ENCODE peak calls at places on chromosomes 1 and 21, in eight cellular contexts. Z is globus pallidus; Q is H4; B is activated T-helper 1 cell treated with anti-CD3 and anti-CD28 coated beads, Interleukin-2, amount 50 U/mL, for 16 hours; J is activated CD8-positive, alpha-beta memory T cell treated with anti-CD3 and anti-CD28 coated beads for 48 hours; D is A172; T is iPS-NIHi11; G is fibroblast of lung. N is an unnamed sample.

GRCh38 chr1:233945979-233946378 is 41.5 kb downstream of the SLC35F3 start:
- DNase-seq in D (no peak), J (no peak), Z (no peak), G (no peak), B (no peak), T (no peak), Q (no peak), N (no peak)

GRCh38 chr1:29383972-29384371 is 147.7 kb downstream of the PTPRU start:
- DNase-seq in B (no peak), T (no peak), G (peak; percentile 60), Z (no peak), J (no peak), D (peak; percentile 26), Q (peak; percentile 25), N (no peak)

GRCh38 chr1:7278045-7278444 is 492.8 kb downstream of the CAMTA1 start:
- DNase-seq in Q (no peak), G (no peak), J (no peak), Z (no peak), T (no peak), B (no peak), D (no peak), N (peak; percentile 17)

GRCh38 chr1:225828706-225829344 is 18.9 kb downstream of the EPHX1 start:
- DNase-seq in Q (no peak), B (no peak), D (no peak), T (no peak), Z (no peak), G (no peak), J (no peak), N (no peak)

GRCh38 chr1:37948841-37949240 is 2.0 kb upstream of the INPP5B start:
- DNase-seq in Z (no peak), G (no peak), D (no peak), B (no peak), Q (no peak), T (no peak), J (no peak), N (no peak)

GRCh38 chr1:76066390-76066789 is 8.2 kb upstream of the ST6GALNAC3 start:
- DNase-seq in B (no peak), Q (no peak), Z (no peak), D (peak; percentile 5), J (no peak), G (peak; percentile 51), T (no peak), N (no peak)

GRCh38 chr1:5640845-5641244 is 351.4 kb downstream of the NPHP4 start:
- DNase-seq in T (no peak), Q (no peak), Z (no peak), J (no peak), G (no peak), B (no peak), D (no peak), N (no peak)

GRCh38 chr1:217674330-217674729 is 43.2 kb downstream of the SPATA17 start:
- DNase-seq in Q (no peak), J (no peak), D (no peak), T (peak; percentile 7), G (no peak), B (no peak), Z (no peak), N (no peak)

GRCh38 chr1:203673550-203674411 is 47.1 kb downstream of the ATP2B4 start:
- DNase-seq in Q (peak; percentile 95), J (peak; percentile 25), T (peak; percentile 34), G (peak; percentile 94), Z (no peak), B (peak; percentile 52), D (peak; percentile 99), N (no peak)

GRCh38 chr1:54721719-54722118 is 6.1 kb downstream of the TTC4 start:
- DNase-seq in D (no peak), J (no peak), G (no peak), B (no peak), T (no peak), Z (no peak), Q (no peak), N (no peak)

GRCh38 chr1:178727014-178727895 is 2.2 kb downstream of the RALGPS2 start:
- DNase-seq in Q (no peak), Z (no peak), G (peak; percentile 15), T (no peak), J (no peak), D (no peak), B (no peak), N (no peak)

GRCh38 chr1:41496080-41497055 is 11.9 kb upstream of the EDN2 start:
- DNase-seq in T (peak; percentile 88), B (no peak), Q (peak; percentile 92), D (peak; percentile 68), J (peak; percentile 35), G (peak; percentile 88), Z (no peak), N (no peak)

GRCh38 chr1:223374064-223374610 is 10.2 kb upstream of the SUSD4 start:
- DNase-seq in B (no peak), G (no peak), D (no peak), J (no peak), Z (no peak), T (no peak), Q (no peak), N (no peak)

GRCh38 chr1:226681652-226682493 is 57.2 kb downstream of the ITPKB start:
- DNase-seq in J (no peak), B (no peak), Z (no peak), Q (no peak), G (no peak), D (no peak), T (no peak), N (no peak)

GRCh38 chr1:53644496-53644895 is 94.5 kb downstream of the GLIS1 start:
- DNase-seq in B (no peak), J (no peak), Q (no peak), D (no peak), T (no peak), G (no peak), Z (no peak), N (no peak)

GRCh38 chr1:54995835-54996234 is 2.9 kb upstream of the BSND start:
- DNase-seq in T (no peak), Z (no peak), D (no peak), G (no peak), B (peak; percentile 15), Q (no peak), J (no peak), N (no peak)

GRCh38 chr1:230797376-230798186 is 50.4 kb downstream of the CAPN9 start:
- DNase-seq in T (peak; percentile 69), J (no peak), Z (peak; percentile 88), D (peak; percentile 65), Q (peak; percentile 47), G (peak; percentile 64), B (no peak), N (no peak)

GRCh38 chr1:17193222-17194132 is 11.5 kb upstream of the PADI1 start:
- DNase-seq in G (no peak), J (no peak), Z (no peak), B (no peak), T (no peak), D (no peak), Q (no peak), N (no peak)

GRCh38 chr1:2468540-2468939 is 7.5 kb upstream of the PLCH2 start:
- DNase-seq in T (no peak), J (no peak), D (no peak), G (no peak), Z (no peak), Q (no peak), B (no peak), N (no peak)

GRCh38 chr1:246566128-246566807 is at the start of the genes CNST and TFB2M:
- DNase-seq in T (peak; percentile 94), J (peak; percentile 84), G (peak; percentile 99), Z (peak; percentile 98), D (peak; percentile 99), B (peak; percentile 87), Q (peak; percentile 98), N (peak; percentile 85)

GRCh38 chr21:28454978-28455600 is 537.6 kb downstream of the LTN1 start:
- DNase-seq in B (no peak), T (no peak), J (no peak), D (peak; percentile 24), Q (no peak), Z (no peak), G (peak; percentile 61), N (no peak)

GRCh38 chr1:193533883-193534282 is 347.5 kb upstream of the B3GALT2 start:
- DNase-seq in B (no peak), J (no peak), Z (no peak), Q (no peak), D (no peak), T (no peak), G (no peak), N (no peak)

GRCh38 chr1:107401704-107402103 is 260.9 kb downstream of the NTNG1 start:
- DNase-seq in T (no peak), B (no peak), J (no peak), D (no peak), Q (no peak), Z (no peak), G (no peak), N (no peak)

GRCh38 chr1:223341111-223341510 is 22.9 kb downstream of the SUSD4 start:
- DNase-seq in T (no peak), J (no peak), Z (peak; percentile 29), Q (peak; percentile 74), G (peak; percentile 82), D (peak; percentile 70), B (no peak), N (no peak)

GRCh38 chr1:247210062-247210385 is 38.2 kb upstream of the ZNF124 start:
- DNase-seq in Z (no peak), J (no peak), G (peak; percentile 35), D (peak; percentile 40), Q (no peak), B (no peak), T (no peak), N (no peak)

N was measured in NCI-H2029 treated with DMSO at 0.1 percent for 48 hours.